ENCODE peak calls at places on chromosomes 5 and 9, in six cellular contexts. L is ELF-1, Q is astrocyte of the hippocampus, G is fibroblast of lung, S is lung, O is GM04504. A is an unnamed sample.

GRCh38 chr5:111826064-111826463 is 69.1 kb upstream of the NREP start:
- DNase-seq in L (no peak), Q (no peak), G (no peak), S (no peak), O (no peak), A (no peak)

GRCh38 chr9:112852741-112853505 is 37.8 kb downstream of the SLC46A2 start:
- DNase-seq in L (no peak), Q (no peak), G (no peak), S (no peak), O (no peak), A (no peak)

GRCh38 chr9:107488400-107489143 is 997 bp downstream of the KLF4 start:
- DNase-seq in L (peak; percentile 63), Q (peak; percentile 43), G (peak; percentile 79), S (peak; percentile 74), O (no peak), A (no peak)

GRCh38 chr5:90571147-90571773 is 12.7 kb downstream of the ADGRV1 start:
- DNase-seq in L (no peak), Q (no peak), G (no peak), S (no peak), O (no peak), A (no peak)

GRCh38 chr5:124355928-124356327 is 390.5 kb downstream of the ZNF608 start:
- DNase-seq in L (no peak), Q (no peak), G (no peak), S (no peak), O (no peak), A (no peak)

GRCh38 chr5:39080597-39081204 is 6.5 kb upstream of the RICTOR start:
- DNase-seq in L (peak; percentile 49), Q (peak; percentile 58), G (peak; percentile 87), S (peak; percentile 62), O (no peak), A (peak; percentile 24)

GRCh38 chr5:109411627-109412026 is 1.9 kb upstream of the PJA2 start:
- DNase-seq in L (no peak), Q (peak; percentile 77), G (peak; percentile 95), S (no peak), O (peak; percentile 73), A (peak; percentile 98)

GRCh38 chr5:38414348-38414747 is 142.1 kb downstream of the LIFR start:
- DNase-seq in L (no peak), Q (no peak), G (no peak), S (no peak), O (peak; percentile 62), A (no peak)

GRCh38 chr9:107373809-107374208 is 90.7 kb downstream of the RAD23B start:
- DNase-seq in L (no peak), Q (no peak), G (no peak), S (no peak), O (no peak), A (no peak)

GRCh38 chr5:43315262-43315661 is 2.0 kb upstream of the HMGCS1 start:
- DNase-seq in L (no peak), Q (peak; percentile 35), G (no peak), S (no peak), O (no peak), A (peak; percentile 88)

GRCh38 chr9:16869140-16869903 is 1.1 kb downstream of the BNC2 start:
- DNase-seq in L (peak; percentile 55), Q (peak; percentile 52), G (peak; percentile 64), S (no peak), O (no peak), A (peak; percentile 57)

GRCh38 chr9:38638881-38639576 is 18.6 kb upstream of the ANKRD18A start:
- DNase-seq in L (no peak), Q (no peak), G (no peak), S (no peak), O (no peak), A (no peak)

GRCh38 chr9:119074017-119074416 is 295.2 kb downstream of the BRINP1 start:
- DNase-seq in L (no peak), Q (no peak), G (no peak), S (no peak), O (no peak), A (no peak)

GRCh38 chr5:68519135-68519534 is 303.6 kb downstream of the PIK3R1 start:
- DNase-seq in L (no peak), Q (no peak), G (no peak), S (no peak), O (no peak), A (no peak)

GRCh38 chr9:26723486-26723885 is 169.1 kb downstream of the CAAP1 start:
- DNase-seq in L (peak; percentile 92), Q (peak; percentile 50), G (peak; percentile 2), S (no peak), O (no peak), A (no peak)

GRCh38 chr5:178941361-178941760 is 363 bp downstream of the ZNF454 start:
- DNase-seq in L (no peak), Q (peak; percentile 67), G (no peak), S (no peak), O (no peak), A (no peak)

GRCh38 chr5:36689225-36689624 is 82.8 kb downstream of the SLC1A3 start:
- DNase-seq in L (no peak), Q (peak; percentile 31), G (no peak), S (no peak), O (no peak), A (no peak)

GRCh38 chr5:176887252-176887849 is 11.8 kb downstream of the HK3 start:
- DNase-seq in L (no peak), Q (no peak), G (no peak), S (no peak), O (no peak), A (no peak)

GRCh38 chr5:160520609-160521391 is 99.1 kb downstream of the PTTG1 start:
- DNase-seq in L (no peak), Q (peak; percentile 51), G (no peak), S (no peak), O (no peak), A (peak; percentile 22)

GRCh38 chr5:171893290-171893890 is 107.8 kb downstream of the SMIM23 start:
- DNase-seq in L (no peak), Q (peak; percentile 58), G (peak; percentile 68), S (no peak), O (peak; percentile 42), A (no peak)

GRCh38 chr5:135245521-135246499 is 153.2 kb downstream of the MACROH2A1 start:
- DNase-seq in L (peak; percentile 4), Q (peak; percentile 43), G (peak; percentile 53), S (no peak), O (no peak), A (no peak)

GRCh38 chr5:138336952-138337684 is 948 bp upstream of the FAM53C start:
- DNase-seq in L (peak; percentile 91), Q (no peak), G (peak; percentile 91), S (peak; percentile 81), O (peak; percentile 43), A (peak; percentile 73)

GRCh38 chr5:140855772-140856674 is at the start of gene PCDHA10:
- DNase-seq in L (peak; percentile 64), Q (peak; percentile 15), G (peak; percentile 2), S (no peak), O (no peak), A (peak; percentile 28)

GRCh38 chr9:88537743-88538055 is 2.7 kb downstream of the NXNL2 start:
- DNase-seq in L (peak; percentile 23), Q (peak; percentile 93), G (peak; percentile 83), S (peak; percentile 45), O (peak; percentile 87), A (peak; percentile 99)

GRCh38 chr9:16970321-16970720 is 99.9 kb upstream of the BNC2 start:
- DNase-seq in L (no peak), Q (no peak), G (no peak), S (no peak), O (no peak), A (no peak)

GRCh38 chr9:19618816-19619215 is 170.0 kb downstream of the SLC24A2 start:
- DNase-seq in L (no peak), Q (no peak), G (no peak), S (no peak), O (no peak), A (no peak)

GRCh38 chr5:179328291-179328690 is 17.0 kb downstream of the ADAMTS2 start:
- DNase-seq in L (no peak), Q (no peak), G (no peak), S (no peak), O (no peak), A (no peak)

GRCh38 chr9:14314929-14315753 is 1.2 kb upstream of the NFIB start:
- DNase-seq in L (peak; percentile 50), Q (peak; percentile 97), G (peak; percentile 91), S (peak; percentile 93), O (no peak), A (no peak)

GRCh38 chr9:113988385-113988784 is 89.7 kb downstream of the AMBP start:
- DNase-seq in L (no peak), Q (no peak), G (no peak), S (no peak), O (no peak), A (no peak)

GRCh38 chr5:120447706-120448239 is 16.3 kb upstream of the PRR16 start:
- DNase-seq in L (no peak), Q (no peak), G (no peak), S (no peak), O (no peak), A (peak; percentile 2)

GRCh38 chr9:105608685-105609598 is 51.0 kb downstream of the FKTN start:
- DNase-seq in L (no peak), Q (peak; percentile 56), G (peak; percentile 71), S (no peak), O (peak; percentile 9), A (peak; percentile 62)

GRCh38 chr9:32706004-32706749 is 70.7 kb upstream of the TAF1L start:
- DNase-seq in L (no peak), Q (peak; percentile 53), G (no peak), S (no peak), O (no peak), A (no peak)

GRCh38 chr5:80884851-80885697 is 75.1 kb upstream of the RASGRF2 start:
- DNase-seq in L (no peak), Q (no peak), G (no peak), S (no peak), O (no peak), A (no peak)

A was measured in kidney glomerular epithelial cell.